ENCODE peak calls at places on chromosomes 7 and 10, in seven cellular contexts. One of them, this sample, is unnamed.
A peak's percentile ranks its signal among the peaks of the same experiment; 100 is the strongest.

GRCh38 chr7:120742370-120742769 is 115.6 kb downstream of the TSPAN12 start:
- DNase-seq in posterior cingulate gyrus: peak; percentile 24
- DNase-seq in nephron progenitor cell: peak; percentile 15
- DNase-seq in SHP77: peak; percentile 93
- DNase-seq in fibroblast of the conjunctiva: no peak
- DNase-seq in GDM1: no peak
- DNase-seq in neural crest cell: no peak
- DNase-seq in this sample: no peak

GRCh38 chr10:78739411-78740053 is 329.2 kb upstream of the ZMIZ1 start:
- DNase-seq in posterior cingulate gyrus: no peak
- DNase-seq in nephron progenitor cell: no peak
- DNase-seq in SHP77: no peak
- DNase-seq in fibroblast of the conjunctiva: no peak
- DNase-seq in GDM1: no peak
- DNase-seq in neural crest cell: no peak
- DNase-seq in this sample: no peak

GRCh38 chr7:604884-605531 is 85.4 kb upstream of the PDGFA start:
- DNase-seq in posterior cingulate gyrus: no peak
- DNase-seq in nephron progenitor cell: no peak
- DNase-seq in SHP77: no peak
- DNase-seq in fibroblast of the conjunctiva: no peak
- DNase-seq in GDM1: no peak
- DNase-seq in neural crest cell: no peak
- DNase-seq in this sample: no peak

GRCh38 chr7:44707558-44708230 is 41.0 kb upstream of the ZMIZ2 start:
- DNase-seq in posterior cingulate gyrus: no peak
- DNase-seq in nephron progenitor cell: no peak
- DNase-seq in SHP77: no peak
- DNase-seq in fibroblast of the conjunctiva: no peak
- DNase-seq in GDM1: no peak
- DNase-seq in neural crest cell: no peak
- DNase-seq in this sample: no peak

GRCh38 chr7:135192914-135193536 is 18.3 kb downstream of the WDR91 start:
- DNase-seq in posterior cingulate gyrus: no peak
- DNase-seq in nephron progenitor cell: no peak
- DNase-seq in SHP77: no peak
- DNase-seq in fibroblast of the conjunctiva: no peak
- DNase-seq in GDM1: no peak
- DNase-seq in neural crest cell: no peak
- DNase-seq in this sample: no peak

GRCh38 chr10:86203162-86203905 is 163.3 kb downstream of the GRID1 start:
- DNase-seq in posterior cingulate gyrus: no peak
- DNase-seq in nephron progenitor cell: peak; percentile 86
- DNase-seq in SHP77: no peak
- DNase-seq in fibroblast of the conjunctiva: no peak
- DNase-seq in GDM1: no peak
- DNase-seq in neural crest cell: peak; percentile 45
- DNase-seq in this sample: no peak

GRCh38 chr7:36651404-36651803 is 72.9 kb downstream of the AOAH start:
- DNase-seq in posterior cingulate gyrus: no peak
- DNase-seq in nephron progenitor cell: no peak
- DNase-seq in SHP77: no peak
- DNase-seq in fibroblast of the conjunctiva: peak; percentile 68
- DNase-seq in GDM1: no peak
- DNase-seq in neural crest cell: no peak
- DNase-seq in this sample: no peak

GRCh38 chr10:13634207-13634606 is 47.4 kb downstream of the PRPF18 start:
- DNase-seq in posterior cingulate gyrus: no peak
- DNase-seq in nephron progenitor cell: no peak
- DNase-seq in SHP77: no peak
- DNase-seq in fibroblast of the conjunctiva: no peak
- DNase-seq in GDM1: no peak
- DNase-seq in neural crest cell: no peak
- DNase-seq in this sample: no peak